ENCODE peak calls at places on chromosomes 2 and 18, in four cellular contexts. N is spleen, B is mesenteric fat pad, G is NCI-H1092 treated with DMSO at 0.1 percent for 48 hours. L is an unnamed sample.

GRCh38 chr18:56748698-56749268 is 97.6 kb downstream of the WDR7 start:
- DNase-seq in B (no peak), G (peak), N (no peak), L (peak)

GRCh38 chr2:233331536-233331935 is 22.8 kb upstream of the DGKD start:
- DNase-seq in N (peak), B (no peak), G (no peak), L (peak)

GRCh38 chr2:36461039-36461681 is 105.6 kb downstream of the CRIM1 start:
- DNase-seq in B (no peak), N (no peak), G (no peak), L (no peak)

GRCh38 chr18:29840101-29840500 is 1202.4 kb downstream of the DSC3 start:
- DNase-seq in G (no peak), B (no peak), N (no peak), L (peak)

GRCh38 chr2:239285071-239285931 is 115.5 kb downstream of the HDAC4 start:
- DNase-seq in N (peak), B (no peak), G (no peak), L (peak)

GRCh38 chr2:158204741-158205165 is 103.1 kb downstream of the UPP2 start:
- DNase-seq in B (no peak), G (no peak), N (no peak), L (no peak)

GRCh38 chr18:23276456-23276855 is 141.2 kb downstream of the CABLES1 start:
- DNase-seq in G (no peak), N (no peak), B (no peak), L (no peak)

GRCh38 chr2:154740360-154740759 is 41.9 kb downstream of the KCNJ3 start:
- DNase-seq in N (no peak), B (no peak), G (peak), L (no peak)

GRCh38 chr2:100662866-100663265 is 100.1 kb downstream of the PDCL3 start:
- DNase-seq in G (no peak), N (no peak), B (no peak), L (no peak)

GRCh38 chr2:86081724-86082123 is 24.0 kb downstream of the POLR1A start:
- DNase-seq in G (no peak), N (no peak), B (no peak), L (no peak)

GRCh38 chr2:240432820-240433801 is 2.4 kb upstream of the GPC1 start:
- DNase-seq in N (peak), B (peak), G (no peak), L (no peak)

GRCh38 chr2:217980591-217980990 is 22.2 kb downstream of the TNS1 start:
- DNase-seq in B (no peak), N (peak), G (no peak), L (no peak)

GRCh38 chr2:84846732-84847131 is 34.2 kb downstream of the TRABD2A start:
- DNase-seq in G (no peak), B (no peak), N (no peak), L (no peak)

GRCh38 chr2:97871096-97871780 is 124.5 kb downstream of the TMEM131 start:
- DNase-seq in N (no peak), B (no peak), G (no peak), L (no peak)

GRCh38 chr2:240916571-240917008 is 10.5 kb downstream of the CROCC2 start:
- DNase-seq in B (peak), N (peak), G (no peak), L (no peak)

GRCh38 chr2:32772623-32773221 is 144.9 kb downstream of the TTC27 start:
- DNase-seq in N (no peak), G (peak), B (no peak), L (peak)

GRCh38 chr2:164920430-164920829 is 34.9 kb downstream of the SLC38A11 start:
- DNase-seq in B (no peak), N (no peak), G (no peak), L (peak)

GRCh38 chr2:236319036-236319435 is 54.8 kb upstream of the ASB18 start:
- DNase-seq in B (no peak), N (no peak), G (no peak), L (no peak)

GRCh38 chr2:147712051-147712450 is 132.8 kb upstream of the ACVR2A start:
- DNase-seq in G (no peak), N (no peak), B (no peak), L (no peak)

GRCh38 chr18:76468345-76469275 is 26.4 kb downstream of the ZNF516 start:
- DNase-seq in N (no peak), G (no peak), B (no peak), L (no peak)

GRCh38 chr2:142965464-142965863 is 88.0 kb downstream of the KYNU start:
- DNase-seq in G (no peak), B (no peak), N (no peak), L (no peak)

GRCh38 chr2:232286011-232286868 is 92.3 kb upstream of the ALPP start:
- DNase-seq in G (no peak), N (no peak), B (no peak), L (no peak)

GRCh38 chr2:149989447-149990063 is 402.0 kb upstream of the MMADHC start:
- DNase-seq in G (no peak), N (no peak), B (no peak), L (no peak)

GRCh38 chr2:12921321-12921720 is 204.6 kb downstream of the TRIB2 start:
- DNase-seq in B (no peak), G (no peak), N (no peak), L (no peak)